ENCODE peak calls at places on chromosomes 6 and 20, in eight cellular contexts. P, A, L, W, O, R, Q and E are unnamed samples.

GRCh38 chr6:128111096-128111495 is 210.2 kb upstream of the THEMIS start:
- DNase-seq in O (no peak), L (peak), R (no peak), Q (no peak), P (no peak), W (no peak), A (peak), E (no peak)

GRCh38 chr6:114272582-114272981 is 70.2 kb downstream of the HS3ST5 start:
- DNase-seq in A (no peak), P (no peak), L (no peak), Q (no peak), W (no peak), R (no peak), O (no peak), E (no peak)

GRCh38 chr6:95133578-95133977 is 443.8 kb upstream of the MANEA start:
- DNase-seq in O (no peak), L (no peak), A (no peak), R (no peak), P (peak), W (no peak), Q (peak), E (peak)

GRCh38 chr6:39625209-39625608 is 100.0 kb downstream of the KIF6 start:
- DNase-seq in R (no peak), Q (no peak), O (no peak), W (no peak), L (no peak), A (no peak), P (no peak), E (no peak)

GRCh38 chr20:22908944-22909343 is 126.2 kb upstream of the SSTR4 start:
- DNase-seq in P (no peak), L (no peak), A (no peak), O (no peak), W (no peak), Q (no peak), R (no peak), E (peak)

GRCh38 chr20:43940518-43941225 is 26.0 kb downstream of the TOX2 start:
- DNase-seq in O (no peak), R (no peak), L (no peak), W (no peak), Q (no peak), A (no peak), P (peak), E (no peak)

GRCh38 chr20:45917790-45918141 is 5.8 kb upstream of the PLTP start:
- DNase-seq in P (no peak), A (no peak), O (no peak), L (no peak), W (no peak), Q (no peak), R (peak), E (no peak)

GRCh38 chr20:137668-138131 is 4.7 kb upstream of the DEFB126 start:
- DNase-seq in W (no peak), A (no peak), Q (no peak), O (no peak), L (no peak), R (no peak), P (peak), E (peak)

GRCh38 chr20:39111359-39112195 is 149.4 kb downstream of the DHX35 start:
- DNase-seq in R (no peak), Q (no peak), L (no peak), W (no peak), A (no peak), P (peak), O (no peak), E (no peak)

GRCh38 chr6:18362058-18362561 is 25.0 kb upstream of the RNF144B start:
- DNase-seq in Q (peak), A (peak), P (no peak), L (peak), O (peak), R (no peak), W (no peak), E (no peak)

GRCh38 chr20:16671753-16672152 is 58.1 kb upstream of the SNRPB2 start:
- DNase-seq in L (no peak), Q (no peak), O (no peak), W (no peak), A (no peak), R (no peak), P (no peak), E (no peak)

GRCh38 chr20:52484438-52484837 is 292.9 kb upstream of the ZFP64 start:
- DNase-seq in P (no peak), A (no peak), O (no peak), R (no peak), L (peak), Q (peak), W (no peak), E (no peak)

GRCh38 chr6:71349395-71349794 is 60.8 kb downstream of the OGFRL1 start:
- DNase-seq in Q (peak), P (peak), A (peak), W (no peak), O (no peak), L (no peak), R (no peak), E (peak)

GRCh38 chr6:169803291-169803811 is 51.9 kb downstream of the ERMARD start:
- DNase-seq in P (no peak), Q (no peak), W (no peak), R (no peak), A (no peak), L (no peak), O (no peak), E (peak)

GRCh38 chr6:15264902-15265761 is 19.3 kb downstream of the JARID2 start:
- DNase-seq in P (peak), L (no peak), A (peak), R (peak), W (no peak), Q (no peak), O (no peak), E (no peak)